ENCODE peak calls at places on chromosomes 5 and 9, in six cellular contexts. Z is left ventricle myocardium inferior; T is cardiac muscle cell; F is tibial artery; E is colonic mucosa; X is CD8-positive, alpha-beta T cell. G is an unnamed sample.

GRCh38 chr9:106954974-106955850 is 92.2 kb downstream of the ZNF462 start:
- DNase-seq in X (no peak), E (no peak), Z (no peak), F (no peak), T (no peak), G (no peak)

GRCh38 chr5:97735209-97735608 is 552.2 kb upstream of the RIOK2 start:
- DNase-seq in E (no peak), Z (no peak), X (no peak), T (no peak), F (no peak), G (no peak)

GRCh38 chr5:88190106-88190834 is 78.4 kb downstream of the TMEM161B start:
- DNase-seq in X (no peak), F (no peak), Z (no peak), T (no peak), E (no peak), G (no peak)

GRCh38 chr9:91711755-91712591 is 238.1 kb downstream of the ROR2 start:
- DNase-seq in Z (no peak), X (peak; percentile 40), F (no peak), T (no peak), E (no peak), G (no peak)

GRCh38 chr5:58983496-58983895 is 400.6 kb downstream of the RAB3C start:
- DNase-seq in F (no peak), T (peak; percentile 5), Z (no peak), X (no peak), E (no peak), G (no peak)

GRCh38 chr9:113988951-113989780 is 88.9 kb downstream of the AMBP start:
- DNase-seq in X (no peak), Z (peak; percentile 65), T (no peak), F (peak; percentile 89), E (no peak), G (no peak)

GRCh38 chr5:83034036-83034435 is 43.2 kb downstream of the TMEM167A start:
- DNase-seq in F (no peak), Z (no peak), X (no peak), E (no peak), T (peak; percentile 16), G (no peak)

GRCh38 chr5:32042571-32042970 is 131.5 kb downstream of the GOLPH3 start:
- DNase-seq in F (peak; percentile 27), Z (no peak), E (no peak), X (no peak), T (no peak), G (no peak)

GRCh38 chr9:113454914-113455761 is 8.4 kb upstream of the RGS3 start:
- DNase-seq in E (no peak), T (peak; percentile 88), X (no peak), Z (peak; percentile 48), F (peak; percentile 52), G (no peak)

GRCh38 chr5:33662721-33663435 is 222.1 kb downstream of the TARS1 start:
- DNase-seq in F (no peak), Z (no peak), T (no peak), X (no peak), E (no peak), G (no peak)

GRCh38 chr5:172637122-172637580 is 3.9 kb upstream of the NEURL1B start:
- DNase-seq in Z (no peak), E (peak; percentile 94), F (no peak), X (no peak), T (no peak), G (no peak)

GRCh38 chr5:134614461-134615085 is 18.1 kb downstream of the SAR1B start:
- DNase-seq in F (no peak), E (peak; percentile 4), Z (no peak), T (no peak), X (no peak), G (no peak)

GRCh38 chr9:75039006-75039405 is 10.9 kb upstream of the CARNMT1 start:
- DNase-seq in T (no peak), X (no peak), E (no peak), Z (no peak), F (no peak), G (no peak)

GRCh38 chr9:82334286-82334685 is 345.7 kb downstream of the SPATA31D1 start:
- DNase-seq in E (no peak), Z (no peak), T (no peak), F (no peak), X (no peak), G (no peak)

GRCh38 chr9:26833792-26834191 is 58.8 kb downstream of the CAAP1 start:
- DNase-seq in Z (no peak), X (no peak), E (no peak), T (no peak), F (no peak), G (no peak)

GRCh38 chr5:155268770-155269425 is 255.3 kb downstream of the KIF4B start:
- DNase-seq in Z (no peak), T (no peak), E (no peak), F (no peak), X (no peak), G (no peak)

GRCh38 chr5:31982027-31982426 is 192.1 kb downstream of the GOLPH3 start:
- DNase-seq in F (no peak), T (no peak), X (no peak), E (no peak), Z (no peak), G (no peak)

GRCh38 chr9:129400001-129400970 is 220.6 kb downstream of the C9orf50 start:
- DNase-seq in E (no peak), T (no peak), F (no peak), Z (peak; percentile 13), X (no peak), G (no peak)

GRCh38 chr5:31232273-31232888 is 38.9 kb downstream of the CDH6 start:
- DNase-seq in F (peak; percentile 23), E (peak; percentile 22), X (no peak), T (peak; percentile 78), Z (no peak), G (no peak)

GRCh38 chr5:148418511-148418910 is 34.8 kb downstream of the FBXO38 start:
- DNase-seq in T (no peak), Z (no peak), X (no peak), F (no peak), E (no peak), G (no peak)

GRCh38 chr5:155539958-155540595 is 526.5 kb downstream of the KIF4B start:
- DNase-seq in E (no peak), Z (no peak), X (no peak), T (no peak), F (no peak), G (no peak)

GRCh38 chr5:3593771-3594513 is 1.7 kb upstream of the IRX1 start:
- DNase-seq in T (no peak), X (no peak), F (no peak), E (no peak), Z (no peak), G (no peak)

GRCh38 chr5:82918311-82919031 is 158.7 kb downstream of the TMEM167A start:
- DNase-seq in X (no peak), T (no peak), E (no peak), Z (no peak), F (no peak), G (no peak)

GRCh38 chr5:134184155-134185135 is 7.7 kb upstream of the SKP1 start:
- DNase-seq in X (peak; percentile 65), T (peak; percentile 70), F (peak; percentile 61), Z (peak; percentile 50), E (peak; percentile 76), G (peak; percentile 77)

DNA sequence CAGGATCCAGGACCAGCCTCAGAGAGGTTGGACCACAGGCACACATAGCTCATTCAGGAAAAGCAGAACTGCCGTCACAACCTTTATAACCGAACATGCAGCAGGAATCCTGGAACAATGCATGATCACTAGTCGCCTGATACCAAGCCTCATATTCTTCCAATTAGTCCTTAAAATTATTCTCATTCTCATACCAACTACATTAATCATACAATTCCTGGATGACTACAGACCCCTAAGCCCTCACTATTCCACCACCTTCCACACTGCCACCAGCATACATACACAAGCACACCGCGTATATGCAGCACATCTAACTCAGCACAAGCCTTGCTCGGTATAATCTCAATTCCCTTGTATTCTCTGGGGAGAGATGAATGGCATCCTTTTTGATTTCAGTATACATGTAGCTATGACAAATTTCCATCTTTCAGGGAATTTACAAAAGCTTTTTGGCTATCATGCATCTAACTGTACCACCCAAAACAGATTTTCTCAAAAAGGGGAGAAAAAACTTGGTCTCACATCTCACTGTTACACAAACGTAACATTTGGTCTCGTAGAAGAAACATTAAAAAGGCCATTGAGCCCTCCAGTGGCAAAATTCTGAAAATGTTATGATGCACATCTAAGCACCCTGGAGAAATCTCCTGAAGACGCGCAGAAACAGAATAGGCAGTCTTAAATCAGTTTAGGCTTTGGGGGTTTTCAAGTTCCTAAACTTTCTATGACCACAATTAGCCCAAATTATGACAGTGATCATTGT is 46.2 kb downstream of the MCTP1 start:
- DNase-seq in X (no peak), E (no peak), Z (no peak), F (no peak), T (peak; percentile 11), G (no peak)
- TF ChIP-seq CTCF in X (no peak), E (no peak), Z (peak; percentile 40), F (no peak), T (peak; percentile 23), G (no peak)

DNA sequence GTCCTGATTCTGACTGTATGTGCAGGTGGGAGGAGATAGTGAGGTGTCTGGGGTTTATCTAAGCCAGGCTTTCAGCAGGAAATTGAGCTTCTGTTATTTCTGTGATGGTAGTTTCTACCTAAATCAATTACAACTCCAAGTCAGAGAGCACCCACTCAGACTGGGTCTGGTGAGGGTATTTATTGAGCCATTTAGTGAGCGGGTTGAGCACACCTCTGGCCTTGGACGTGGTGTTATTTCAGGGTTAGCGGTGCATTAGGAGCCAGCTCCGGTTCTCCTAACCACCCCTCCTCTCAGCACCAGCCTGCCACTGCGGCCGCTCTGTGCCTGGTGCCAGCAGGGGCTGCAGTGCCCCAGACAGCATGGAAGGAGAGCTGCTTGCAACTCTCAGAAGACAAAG is 238.9 kb downstream of the CACNA1B start:
- DNase-seq in T (no peak), E (no peak), X (no peak), Z (no peak), F (no peak), G (no peak)
- H3K9me3 ChIP-seq in T (no peaks in the 10 kb centered on the region), E (no peaks in the 10 kb centered on the region), X (no peaks in the 10 kb centered on the region), Z (no peaks in the 10 kb centered on the region), F (no peaks in the 10 kb centered on the region), G (no peaks in the 10 kb centered on the region)

DNA sequence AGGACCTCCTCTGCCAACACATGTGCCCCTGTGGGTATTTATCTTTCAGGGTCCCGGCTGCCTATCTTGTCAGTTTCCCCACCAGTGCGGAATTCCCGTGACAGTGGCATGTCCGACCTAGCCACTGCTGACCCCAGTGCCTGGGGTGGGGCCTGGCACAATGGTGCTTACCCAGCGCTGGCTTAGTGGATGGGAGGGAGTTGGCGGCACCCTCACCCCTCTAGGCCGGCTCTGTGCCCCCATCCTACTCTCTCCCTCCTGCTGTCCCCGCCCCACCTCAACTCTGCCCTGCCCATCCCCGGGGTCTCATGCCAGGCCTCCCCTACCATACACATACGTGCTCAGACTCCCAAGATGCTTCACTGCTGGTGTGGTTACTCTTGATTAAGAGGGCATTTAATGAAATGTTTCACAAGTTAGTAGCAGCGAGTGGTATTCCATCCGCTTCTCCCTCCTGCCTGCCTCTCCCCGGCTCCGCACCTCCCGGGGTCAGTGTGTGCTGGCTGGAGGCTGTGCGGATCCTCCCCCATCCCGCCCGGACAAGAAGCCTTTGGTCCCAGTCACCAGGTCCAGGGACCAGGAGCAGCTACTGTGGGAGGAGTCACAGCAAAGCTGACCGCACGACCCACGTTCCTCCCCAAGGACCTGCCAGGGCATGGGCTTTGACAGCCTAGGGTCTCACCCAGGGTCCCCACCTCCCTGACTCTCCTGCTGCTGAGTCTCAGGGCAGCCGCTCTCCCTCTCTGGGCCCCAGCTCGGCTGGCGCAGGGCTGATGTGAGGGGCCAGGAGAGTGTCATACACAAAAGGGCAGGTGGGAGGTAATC is 9.5 kb upstream of the QRFP start:
- DNase-seq in T (no peak), E (no peak), Z (no peak), F (no peak), X (no peak), G (no peak)
- H3K27me3 ChIP-seq in T (no peaks in the 10 kb centered on the region), E (no peaks in the 10 kb centered on the region), Z (peaks cover 53% of the 10 kb centered on the region), F (peaks cover 64% of the 10 kb centered on the region), X (no peaks in the 10 kb centered on the region), G (no peaks in the 10 kb centered on the region)

GRCh38 chr9:31124389-31124788 is 1260.1 kb upstream of the ACO1 start:
- DNase-seq in Z (no peak), E (no peak), T (no peak), F (no peak), X (no peak), G (no peak)

GRCh38 chr9:31119882-31120481 is 1264.5 kb upstream of the ACO1 start:
- DNase-seq in X (peak; percentile 19), Z (no peak), E (no peak), F (no peak), T (peak; percentile 29), G (peak; percentile 20)
- TF ChIP-seq CTCF in X (peak; percentile 66), Z (peak; percentile 64), E (peak; percentile 38), F (no peak), T (peak; percentile 68), G (peak; percentile 78)